ENCODE peak calls at places on chromosomes 5 and 9, in ten cellular contexts. H is CD8-positive, alpha-beta memory T cell; Q is activated gamma-delta T cell treated with Interleukin-2 at 50 U/mL for 16 hours; T is NCI-H2081; O is stimulated activated CD4-positive, alpha-beta T cell treated with anti-CD3 and anti-CD28 coated beads, Interleukin-2, amount 100 ng/mL, for 48 hours; M is ELF-1; E is cardiac fibroblast; L is AG08395; K is renal cortical epithelial cell; I is smooth muscle cell of the brain vasculature. U is an unnamed sample.

GRCh38 chr9:5800969-5801738 is 31.8 kb downstream of the ERMP1 start:
- DNase-seq in T (peak), L (no peak), H (no peak), O (no peak), M (no peak), I (no peak), Q (no peak), K (peak), E (peak), U (no peak)

GRCh38 chr5:6553986-6554385 is 78.9 kb downstream of the NSUN2 start:
- DNase-seq in I (no peak), T (no peak), O (no peak), M (no peak), H (no peak), L (no peak), K (no peak), Q (no peak), E (no peak), U (no peak)

GRCh38 chr9:88379352-88379751 is 8.9 kb upstream of the SPIN1 start:
- DNase-seq in Q (no peak), L (no peak), H (no peak), O (no peak), I (no peak), K (no peak), T (no peak), E (no peak), M (peak), U (no peak)

GRCh38 chr5:39714036-39714698 is 289.4 kb upstream of the DAB2 start:
- DNase-seq in Q (peak), K (peak), M (peak), O (peak), E (peak), T (peak), H (peak), L (peak), I (peak), U (no peak)

GRCh38 chr5:109784687-109785086 is 95.0 kb downstream of the MAN2A1 start:
- DNase-seq in E (peak), I (no peak), L (no peak), O (no peak), T (no peak), K (no peak), M (no peak), H (no peak), Q (no peak), U (no peak)

GRCh38 chr5:107671742-107672211 is 1.0 kb upstream of the EFNA5 start:
- DNase-seq in M (peak), T (peak), K (peak), H (no peak), I (peak), E (no peak), L (peak), Q (no peak), O (no peak), U (peak)

GRCh38 chr5:66818935-66819328 is 222.7 kb downstream of the MAST4 start:
- DNase-seq in L (no peak), I (no peak), M (no peak), Q (no peak), H (no peak), O (no peak), K (no peak), T (no peak), E (no peak), U (no peak)

GRCh38 chr9:2271426-2271825 is 256.3 kb downstream of the SMARCA2 start:
- DNase-seq in E (peak), T (no peak), Q (no peak), M (peak), H (no peak), I (no peak), L (no peak), K (peak), O (no peak), U (peak)

GRCh38 chr9:69943146-69943545 is 100.5 kb upstream of the MAMDC2 start:
- DNase-seq in I (no peak), K (no peak), O (no peak), H (no peak), T (no peak), Q (no peak), M (no peak), L (no peak), E (no peak), U (no peak)

GRCh38 chr5:168027002-168027401 is 264.4 kb upstream of the WWC1 start:
- DNase-seq in T (no peak), H (no peak), O (no peak), E (no peak), K (no peak), Q (no peak), M (no peak), L (no peak), I (no peak), U (no peak)

GRCh38 chr5:154786414-154786813 is 31.2 kb downstream of the LARP1 start:
- DNase-seq in H (no peak), K (no peak), L (no peak), M (no peak), I (no peak), T (no peak), Q (no peak), O (no peak), E (peak), U (no peak)

GRCh38 chr9:137084526-137084925 is 2.3 kb upstream of the MAN1B1 start:
- DNase-seq in O (no peak), I (no peak), H (no peak), E (no peak), K (no peak), L (no peak), M (no peak), Q (no peak), T (no peak), U (no peak)

GRCh38 chr9:89007041-89007440 is 15.8 kb downstream of the S1PR3 start:
- DNase-seq in I (no peak), K (no peak), O (no peak), T (no peak), M (no peak), H (no peak), Q (no peak), E (no peak), L (no peak), U (no peak)

GRCh38 chr9:103789686-103790085 is 304.4 kb upstream of the SMC2 start:
- DNase-seq in Q (no peak), I (no peak), E (peak), M (no peak), K (peak), L (no peak), O (no peak), T (peak), H (no peak), U (no peak)

GRCh38 chr5:150129813-150130492 is 25.7 kb downstream of the PDGFRB start:
- DNase-seq in I (no peak), M (peak), Q (peak), H (no peak), T (peak), E (peak), K (peak), O (peak), L (peak), U (peak)

GRCh38 chr5:126402591-126402990 is 20.6 kb upstream of the GRAMD2B start:
- DNase-seq in L (no peak), I (no peak), M (no peak), O (no peak), H (no peak), Q (no peak), E (no peak), K (no peak), T (no peak), U (no peak)

GRCh38 chr9:133342083-133342406 is 5.9 kb downstream of the MED22 start:
- DNase-seq in L (no peak), H (no peak), T (no peak), O (no peak), E (no peak), I (no peak), K (no peak), Q (no peak), M (peak), U (no peak)

GRCh38 chr5:137580030-137580429 is 80.9 kb upstream of the SPOCK1 start:
- DNase-seq in L (no peak), T (no peak), M (no peak), E (no peak), O (no peak), K (no peak), I (no peak), H (no peak), Q (no peak), U (no peak)

GRCh38 chr5:94243612-94244011 is 374.8 kb downstream of the KIAA0825 start:
- DNase-seq in I (no peak), H (no peak), K (no peak), Q (no peak), T (no peak), E (no peak), M (no peak), L (peak), O (no peak), U (no peak)

GRCh38 chr5:58849995-58850667 is 267.3 kb downstream of the RAB3C start:
- DNase-seq in L (peak), E (peak), I (no peak), Q (no peak), H (no peak), K (peak), T (peak), M (peak), O (no peak), U (no peak)

U was measured in B cell.